ENCODE peak calls at places on chromosomes 12 and 14, in six cellular contexts. R is globus pallidus, S is cardiac fibroblast, Y is CMK, U is cardiac muscle cell, H is skeletal muscle cell. J is an unnamed sample.

GRCh38 chr12:111369496-111370220 is 763 bp upstream of the PHETA1 start:
- DNase-seq in R (no peak), H (no peak), Y (no peak), S (no peak), U (no peak), J (no peak)

GRCh38 chr12:107057071-107057834 is 36.1 kb downstream of the CRY1 start:
- DNase-seq in Y (no peak), H (no peak), S (peak; percentile 24), U (peak; percentile 9), R (no peak), J (no peak)

GRCh38 chr14:94196057-94196456 is 21.9 kb downstream of the PPP4R4 start:
- DNase-seq in R (no peak), S (no peak), U (no peak), H (no peak), Y (no peak), J (no peak)

GRCh38 chr12:116619246-116619645 is 60.1 kb downstream of the MAP1LC3B2 start:
- DNase-seq in S (no peak), Y (no peak), U (no peak), H (no peak), R (no peak), J (no peak)

GRCh38 chr12:8846305-8846704 is 23.9 kb downstream of the A2ML1 start:
- DNase-seq in S (no peak), R (no peak), U (no peak), Y (no peak), H (no peak), J (no peak)

GRCh38 chr14:102914474-102915291 is 7.8 kb upstream of the AMN start:
- DNase-seq in S (no peak), U (no peak), Y (no peak), H (no peak), R (no peak), J (no peak)

GRCh38 chr14:56273151-56273550 is 154.9 kb downstream of the PELI2 start:
- DNase-seq in H (peak; percentile 58), S (peak; percentile 94), Y (no peak), R (no peak), U (peak; percentile 20), J (no peak)

GRCh38 chr14:92471919-92472318 is 41.7 kb upstream of the RIN3 start:
- DNase-seq in H (peak; percentile 52), S (peak; percentile 83), Y (no peak), R (no peak), U (peak; percentile 71), J (peak; percentile 75)

GRCh38 chr14:53921027-53921426 is 35.6 kb downstream of the BMP4 start:
- DNase-seq in Y (no peak), S (no peak), H (no peak), R (no peak), U (no peak), J (no peak)

GRCh38 chr12:56957229-56958052 is at the start of gene RDH16:
- DNase-seq in H (no peak), R (no peak), S (no peak), Y (no peak), U (no peak), J (no peak)

GRCh38 chr12:40300490-40300889 is 75.7 kb downstream of the LRRK2 start:
- DNase-seq in R (no peak), Y (no peak), H (no peak), S (peak; percentile 57), U (peak; percentile 1), J (no peak)

GRCh38 chr12:96257550-96258392 is 63.6 kb downstream of the ELK3 start:
- DNase-seq in U (peak; percentile 27), Y (no peak), S (no peak), H (no peak), R (no peak), J (no peak)

GRCh38 chr12:65511134-65511912 is 232.8 kb downstream of the MSRB3 start:
- DNase-seq in S (no peak), R (peak; percentile 58), H (no peak), U (no peak), Y (no peak), J (no peak)

GRCh38 chr12:26678697-26679660 is 154.0 kb downstream of the ITPR2 start:
- DNase-seq in H (no peak), U (no peak), R (no peak), Y (no peak), S (no peak), J (peak; percentile 70)

J was measured in dermis microvascular lymphatic vessel endothelial cell.